ENCODE peak calls at places on chromosomes 7 and 10, in nine cellular contexts. I, F, Q, W, G, T, B, R and U are unnamed samples.

GRCh38 chr7:31805209-31805818 is 118.3 kb downstream of the PPP1R17 start:
- DNase-seq in I (no peak), F (no peak), Q (no peak), W (no peak), G (no peak), T (no peak), B (no peak), R (no peak), U (no peak)

GRCh38 chr10:132612571-132613504 is 75.3 kb downstream of the INPP5A start:
- DNase-seq in I (no peak), F (no peak), Q (no peak), W (no peak), G (no peak), T (no peak), B (no peak), R (no peak), U (no peak)

GRCh38 chr10:29326886-29327789 is 38.3 kb downstream of the LYZL1 start:
- DNase-seq in I (no peak), F (peak), Q (no peak), W (no peak), G (no peak), T (no peak), B (no peak), R (no peak), U (no peak)

GRCh38 chr10:11874568-11875182 is 51.5 kb downstream of the PROSER2 start:
- DNase-seq in I (no peak), F (peak), Q (peak), W (no peak), G (peak), T (peak), B (no peak), R (no peak), U (peak)

GRCh38 chr10:22550732-22551131 is 163.6 kb downstream of the PIP4K2A start:
- DNase-seq in I (no peak), F (peak), Q (no peak), W (peak), G (no peak), T (peak), B (no peak), R (no peak), U (peak)

GRCh38 chr7:139482662-139483466 is 609 bp downstream of the KLRG2 start:
- DNase-seq in I (no peak), F (peak), Q (no peak), W (no peak), G (no peak), T (no peak), B (no peak), R (no peak), U (no peak)

GRCh38 chr10:15877836-15878576 is 17.7 kb upstream of the MINDY3 start:
- DNase-seq in I (no peak), F (peak), Q (no peak), W (no peak), G (no peak), T (no peak), B (no peak), R (no peak), U (no peak)

GRCh38 chr10:70652761-70653657 is 19.3 kb upstream of the ADAMTS14 start:
- DNase-seq in I (peak), F (no peak), Q (no peak), W (peak), G (peak), T (peak), B (no peak), R (no peak), U (peak)

GRCh38 chr7:101784275-101785127 is 32.9 kb upstream of the CUX1 start:
- DNase-seq in I (no peak), F (no peak), Q (peak), W (no peak), G (no peak), T (peak), B (no peak), R (no peak), U (no peak)

GRCh38 chr10:32332299-32332750 is 14.6 kb downstream of the EPC1 start:
- DNase-seq in I (no peak), F (peak), Q (no peak), W (no peak), G (no peak), T (no peak), B (no peak), R (no peak), U (peak)

GRCh38 chr10:111707066-111707465 is 476.5 kb downstream of the GPAM start:
- DNase-seq in I (no peak), F (no peak), Q (no peak), W (no peak), G (no peak), T (peak), B (no peak), R (no peak), U (no peak)

GRCh38 chr7:66043681-66044497 is 31.7 kb upstream of the ASL start:
- DNase-seq in I (peak), F (peak), Q (peak), W (peak), G (peak), T (peak), B (no peak), R (no peak), U (no peak)

GRCh38 chr10:71213127-71213616 is 802 bp downstream of the UNC5B start:
- DNase-seq in I (peak), F (peak), Q (peak), W (peak), G (no peak), T (peak), B (no peak), R (no peak), U (peak)

GRCh38 chr10:58436071-58436470 is 50.9 kb downstream of the TFAM start:
- DNase-seq in I (no peak), F (no peak), Q (no peak), W (no peak), G (no peak), T (no peak), B (no peak), R (no peak), U (peak)

GRCh38 chr7:29350351-29350750 is 155.8 kb downstream of the CHN2 start:
- DNase-seq in I (no peak), F (no peak), Q (no peak), W (no peak), G (no peak), T (no peak), B (no peak), R (no peak), U (no peak)

GRCh38 chr10:82691211-82691610 is 816.2 kb downstream of the NRG3 start:
- DNase-seq in I (peak), F (no peak), Q (no peak), W (no peak), G (no peak), T (no peak), B (no peak), R (no peak), U (no peak)

GRCh38 chr10:30820282-30820991 is 190.9 kb upstream of the LYZL2 start:
- DNase-seq in I (no peak), F (no peak), Q (no peak), W (no peak), G (no peak), T (peak), B (no peak), R (no peak), U (peak)

GRCh38 chr10:89776665-89777064 is 75.3 kb downstream of the KIF20B start:
- DNase-seq in I (no peak), F (no peak), Q (no peak), W (no peak), G (no peak), T (no peak), B (no peak), R (no peak), U (no peak)

GRCh38 chr7:80500325-80500724 is 11.5 kb downstream of the GNAT3 start:
- DNase-seq in I (no peak), F (no peak), Q (no peak), W (no peak), G (no peak), T (no peak), B (no peak), R (no peak), U (no peak)

GRCh38 chr10:124730790-124731189 is 13.4 kb downstream of the FAM53B start:
- DNase-seq in I (no peak), F (no peak), Q (no peak), W (no peak), G (no peak), T (no peak), B (no peak), R (no peak), U (no peak)

GRCh38 chr10:62050941-62051433 is 149.5 kb downstream of the ARID5B start:
- DNase-seq in I (no peak), F (peak), Q (no peak), W (peak), G (no peak), T (peak), B (peak), R (no peak), U (peak)

GRCh38 chr10:61284222-61284890 is 168.8 kb downstream of the TMEM26 start:
- DNase-seq in I (no peak), F (peak), Q (no peak), W (no peak), G (no peak), T (peak), B (no peak), R (no peak), U (peak)

GRCh38 chr10:30784521-30784895 is 155.0 kb upstream of the LYZL2 start:
- DNase-seq in I (no peak), F (no peak), Q (no peak), W (no peak), G (no peak), T (peak), B (no peak), R (no peak), U (peak)

GRCh38 chr7:108136191-108136581 is 6.0 kb upstream of the LAMB4 start:
- DNase-seq in I (no peak), F (no peak), Q (no peak), W (no peak), G (no peak), T (no peak), B (no peak), R (no peak), U (no peak)

GRCh38 chr10:119549247-119549999 is 6.9 kb upstream of the RGS10 start:
- DNase-seq in I (no peak), F (no peak), Q (no peak), W (no peak), G (no peak), T (no peak), B (no peak), R (no peak), U (no peak)

GRCh38 chr10:17607060-17607459 is 10.1 kb downstream of the HACD1 start:
- DNase-seq in I (no peak), F (no peak), Q (no peak), W (no peak), G (no peak), T (no peak), B (no peak), R (no peak), U (no peak)

GRCh38 chr7:135728136-135728669 is at the start of gene SLC13A4:
- DNase-seq in I (no peak), F (no peak), Q (no peak), W (no peak), G (no peak), T (no peak), B (no peak), R (no peak), U (no peak)

GRCh38 chr7:54933610-54934009 is 85.2 kb upstream of the EGFR start:
- DNase-seq in I (no peak), F (no peak), Q (no peak), W (no peak), G (no peak), T (no peak), B (no peak), R (no peak), U (no peak)
- H3K4me3 ChIP-seq in I (peak), F (peak), Q (peak), W (no peak), G (peak), T (peak), B (peak), R (peak), U (peak)

DNA sequence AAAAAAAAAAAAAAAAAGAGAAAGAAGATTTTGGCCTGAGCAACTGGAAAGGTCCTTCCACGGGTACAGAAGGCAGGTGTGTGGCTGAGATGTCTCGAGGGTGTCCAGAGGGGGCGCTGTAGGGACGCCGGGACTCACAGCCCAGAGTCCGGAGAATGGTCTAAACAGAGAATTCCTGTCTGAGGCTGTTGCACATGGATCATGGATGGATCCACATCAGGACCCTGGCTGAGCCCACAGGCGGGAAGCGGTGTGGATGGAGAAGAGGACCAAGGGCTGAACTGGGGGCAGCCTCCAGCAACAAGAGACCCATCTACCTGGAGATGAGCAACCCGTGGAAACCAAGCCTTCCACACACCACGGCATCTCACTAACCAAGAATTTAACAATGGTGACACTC is 55.0 kb downstream of the PKD1L1 start:
- DNase-seq in I (no peak), F (peak), Q (no peak), W (no peak), G (no peak), T (no peak), B (no peak), R (no peak), U (no peak)
- TF ChIP-seq CTCF in I (no peak), F (peak), Q (no peak), W (no peak), G (no peak), T (no peak), B (no peak), R (peak), U (peak)

GRCh38 chr7:77797734-77798393 is 370 bp downstream of the TMEM60 start:
- DNase-seq in I (no peak), F (no peak), Q (no peak), W (no peak), G (no peak), T (no peak), B (no peak), R (no peak), U (no peak)

GRCh38 chr7:77799078-77799964 is 748 bp downstream of the PHTF2 start:
- DNase-seq in I (peak), F (peak), Q (peak), W (peak), G (peak), T (peak), B (no peak), R (no peak), U (peak)

GRCh38 chr7:77800730-77801129 is 2.2 kb downstream of the PHTF2 start:
- DNase-seq in I (no peak), F (no peak), Q (no peak), W (no peak), G (no peak), T (no peak), B (no peak), R (no peak), U (no peak)

GRCh38 chr7:77798394-77799077 is at the start of the genes PHTF2 and TMEM60:
- DNase-seq in I (peak), F (peak), Q (peak), W (peak), G (peak), T (peak), B (peak), R (peak), U (peak)

GRCh38 chr7:77800158-77800557 is 1.6 kb downstream of the PHTF2 start:
- DNase-seq in I (no peak), F (no peak), Q (no peak), W (no peak), G (no peak), T (peak), B (no peak), R (no peak), U (peak)
- H3K4me3 ChIP-seq in I (peak), F (peak), Q (peak), W (no peak), G (no peak), T (peak), B (peak), R (peak), U (no peak)

GRCh38 chr10:5902511-5903274 is 12.7 kb downstream of the FBH1 start:
- DNase-seq in I (no peak), F (no peak), Q (no peak), W (no peak), G (peak), T (no peak), B (no peak), R (no peak), U (no peak)

GRCh38 chr10:5906651-5907050 is 16.6 kb downstream of the FBH1 start:
- DNase-seq in I (no peak), F (no peak), Q (no peak), W (no peak), G (no peak), T (no peak), B (no peak), R (no peak), U (no peak)

GRCh38 chr10:5903563-5903962 is 13.5 kb downstream of the FBH1 start:
- DNase-seq in I (no peak), F (no peak), Q (no peak), W (no peak), G (no peak), T (no peak), B (no peak), R (no peak), U (no peak)

GRCh38 chr10:5905854-5906507 is 15.9 kb downstream of the FBH1 start:
- DNase-seq in I (no peak), F (no peak), Q (no peak), W (peak), G (no peak), T (no peak), B (no peak), R (no peak), U (no peak)

GRCh38 chr10:5904227-5904626 is 14.2 kb downstream of the FBH1 start:
- DNase-seq in I (no peak), F (no peak), Q (no peak), W (no peak), G (no peak), T (no peak), B (no peak), R (no peak), U (no peak)
- TF ChIP-seq CTCF in I (no peak), F (no peak), Q (no peak), W (no peak), G (no peak), T (no peak), B (no peak), R (no peak), U (no peak)

GRCh38 chr7:261341-262250 is 28.4 kb upstream of the FOXL3 start:
- DNase-seq in I (peak), F (no peak), Q (no peak), W (no peak), G (peak), T (no peak), B (no peak), R (no peak), U (no peak)
- H3K4me3 ChIP-seq in I (no peak), F (no peak), Q (no peak), W (no peak), G (no peak), T (no peak), B (no peak), R (no peak), U (no peak)

GRCh38 chr10:59675812-59676211 is 33.8 kb downstream of the SLC16A9 start:
- DNase-seq in I (no peak), F (peak), Q (no peak), W (no peak), G (no peak), T (no peak), B (no peak), R (no peak), U (peak)
- TF ChIP-seq CTCF in I (no peak), F (peak), Q (no peak), W (no peak), G (no peak), T (peak), B (no peak), R (no peak), U (peak)

GRCh38 chr7:144487906-144488305 is 84.4 kb upstream of the NOBOX start:
- DNase-seq in I (no peak), F (no peak), Q (no peak), W (no peak), G (no peak), T (no peak), B (no peak), R (no peak), U (no peak)
- H3K4me3 ChIP-seq in I (no peak), F (no peak), Q (no peak), W (no peak), G (no peak), T (no peak), B (no peak), R (no peak), U (no peak)

GRCh38 chr7:23603632-23604295 is 6.6 kb downstream of the CCDC126 start:
- DNase-seq in I (no peak), F (no peak), Q (no peak), W (no peak), G (no peak), T (no peak), B (no peak), R (no peak), U (no peak)
- TF ChIP-seq CTCF in I (no peak), F (no peak), Q (no peak), W (no peak), G (no peak), T (no peak), B (no peak), R (no peak), U (no peak)